ENCODE peak calls at places on chromosomes 7 and 10, in eight cellular contexts. One of them, this sample, is unnamed.

GRCh38 chr7:150314639-150315239 is 8.4 kb upstream of the LRRC61 start:
- DNase-seq in activated CD4-positive, alpha-beta T cell treated with anti-CD3 and anti-CD28 coated beads for 48 hours: no peak
- DNase-seq in amygdala: no peak
- DNase-seq in GF-D8: no peak
- DNase-seq in nephron progenitor cell: no peak
- DNase-seq in MM.1S: no peak
- DNase-seq in T-helper 2 cell: no peak
- DNase-seq in CD8-positive, alpha-beta T cell: no peak
- DNase-seq in this sample: no peak

GRCh38 chr10:19628767-19629443 is 187.3 kb upstream of the PLXDC2 start:
- DNase-seq in amygdala: no peak
- DNase-seq in nephron progenitor cell: no peak
- DNase-seq in T-helper 2 cell: no peak
- DNase-seq in activated CD4-positive, alpha-beta T cell treated with anti-CD3 and anti-CD28 coated beads for 48 hours: no peak
- DNase-seq in GF-D8: no peak
- DNase-seq in CD8-positive, alpha-beta T cell: no peak
- DNase-seq in MM.1S: no peak
- DNase-seq in this sample: no peak

GRCh38 chr10:129740532-129741279 is 223.4 kb downstream of the EBF3 start:
- DNase-seq in MM.1S: no peak
- DNase-seq in GF-D8: no peak
- DNase-seq in CD8-positive, alpha-beta T cell: peak
- DNase-seq in nephron progenitor cell: no peak
- DNase-seq in amygdala: no peak
- DNase-seq in activated CD4-positive, alpha-beta T cell treated with anti-CD3 and anti-CD28 coated beads for 48 hours: no peak
- DNase-seq in T-helper 2 cell: no peak
- DNase-seq in this sample: no peak

GRCh38 chr10:79131730-79132644 is 63.2 kb downstream of the ZMIZ1 start:
- DNase-seq in T-helper 2 cell: no peak
- DNase-seq in amygdala: no peak
- DNase-seq in CD8-positive, alpha-beta T cell: no peak
- DNase-seq in activated CD4-positive, alpha-beta T cell treated with anti-CD3 and anti-CD28 coated beads for 48 hours: no peak
- DNase-seq in GF-D8: no peak
- DNase-seq in MM.1S: no peak
- DNase-seq in nephron progenitor cell: no peak
- DNase-seq in this sample: no peak

GRCh38 chr10:103884681-103885139 is 29.3 kb upstream of the SH3PXD2A start:
- DNase-seq in CD8-positive, alpha-beta T cell: no peak
- DNase-seq in amygdala: no peak
- DNase-seq in MM.1S: peak
- DNase-seq in GF-D8: peak
- DNase-seq in activated CD4-positive, alpha-beta T cell treated with anti-CD3 and anti-CD28 coated beads for 48 hours: peak
- DNase-seq in T-helper 2 cell: no peak
- DNase-seq in nephron progenitor cell: peak
- DNase-seq in this sample: no peak

GRCh38 chr10:29681700-29682444 is 47.1 kb upstream of the SVIL start:
- DNase-seq in GF-D8: peak
- DNase-seq in CD8-positive, alpha-beta T cell: peak
- DNase-seq in T-helper 2 cell: no peak
- DNase-seq in MM.1S: no peak
- DNase-seq in nephron progenitor cell: no peak
- DNase-seq in amygdala: no peak
- DNase-seq in activated CD4-positive, alpha-beta T cell treated with anti-CD3 and anti-CD28 coated beads for 48 hours: peak
- DNase-seq in this sample: no peak

GRCh38 chr7:105015631-105015965 is 1.6 kb downstream of the KMT2E start:
- DNase-seq in activated CD4-positive, alpha-beta T cell treated with anti-CD3 and anti-CD28 coated beads for 48 hours: peak
- DNase-seq in MM.1S: peak
- DNase-seq in T-helper 2 cell: no peak
- DNase-seq in amygdala: no peak
- DNase-seq in nephron progenitor cell: peak
- DNase-seq in GF-D8: no peak
- DNase-seq in CD8-positive, alpha-beta T cell: no peak
- DNase-seq in this sample: peak

GRCh38 chr10:30422981-30423654 is 10.9 kb upstream of the MAP3K8 start:
- DNase-seq in activated CD4-positive, alpha-beta T cell treated with anti-CD3 and anti-CD28 coated beads for 48 hours: no peak
- DNase-seq in GF-D8: peak
- DNase-seq in MM.1S: no peak
- DNase-seq in nephron progenitor cell: peak
- DNase-seq in T-helper 2 cell: no peak
- DNase-seq in CD8-positive, alpha-beta T cell: no peak
- DNase-seq in amygdala: no peak
- DNase-seq in this sample: no peak

GRCh38 chr7:28708033-28708451 is 250.1 kb downstream of the TRIL start:
- DNase-seq in GF-D8: no peak
- DNase-seq in activated CD4-positive, alpha-beta T cell treated with anti-CD3 and anti-CD28 coated beads for 48 hours: no peak
- DNase-seq in MM.1S: no peak
- DNase-seq in nephron progenitor cell: peak
- DNase-seq in T-helper 2 cell: no peak
- DNase-seq in amygdala: no peak
- DNase-seq in CD8-positive, alpha-beta T cell: no peak
- DNase-seq in this sample: no peak

GRCh38 chr10:95564291-95564690 is 3.1 kb upstream of the SORBS1 start:
- DNase-seq in CD8-positive, alpha-beta T cell: no peak
- DNase-seq in T-helper 2 cell: no peak
- DNase-seq in GF-D8: no peak
- DNase-seq in amygdala: no peak
- DNase-seq in nephron progenitor cell: no peak
- DNase-seq in activated CD4-positive, alpha-beta T cell treated with anti-CD3 and anti-CD28 coated beads for 48 hours: no peak
- DNase-seq in MM.1S: no peak
- DNase-seq in this sample: no peak

GRCh38 chr7:27176343-27176731 is 2.2 kb upstream of the HOXA10 start:
- DNase-seq in CD8-positive, alpha-beta T cell: no peak
- DNase-seq in amygdala: no peak
- DNase-seq in MM.1S: no peak
- DNase-seq in nephron progenitor cell: peak
- DNase-seq in GF-D8: no peak
- DNase-seq in activated CD4-positive, alpha-beta T cell treated with anti-CD3 and anti-CD28 coated beads for 48 hours: no peak
- DNase-seq in T-helper 2 cell: no peak
- DNase-seq in this sample: peak

This sample was measured in dorsolateral prefrontal cortex.